ENCODE peak calls at places on chromosomes 4 and X, in ten cellular contexts. S is stromal cell of bone marrow; N is retina; U is upper lobe of right lung; C is tibial artery; P is EL; B is RWPE1; T is activated CD4-positive, alpha-beta T cell treated with anti-CD3 and anti-CD28 coated beads for 36 hours; J is T47D; G is HS-27A. F is an unnamed sample.
A peak's percentile ranks its signal among the peaks of the same experiment; 100 is the strongest.

GRCh38 chrX:83509246-83509801 is 1.2 kb downstream of the POU3F4 start:
- DNase-seq in U (no peak), N (peak; percentile 57), B (no peak), P (no peak), S (no peak), G (no peak), J (no peak), C (no peak), T (no peak), F (no peak)

GRCh38 chr4:9898596-9899345 is 117.3 kb downstream of the DRD5 start:
- DNase-seq in B (peak; percentile 3), S (peak; percentile 12), G (no peak), N (no peak), T (peak; percentile 27), C (no peak), J (peak; percentile 17), U (no peak), P (peak; percentile 6), F (peak; percentile 35)

GRCh38 chr4:112732142-112732541 is 95.2 kb downstream of the LARP7 start:
- DNase-seq in U (no peak), C (no peak), N (no peak), S (no peak), B (no peak), T (no peak), J (no peak), P (no peak), G (no peak), F (no peak)

GRCh38 chr4:139331185-139331584 is 28.9 kb upstream of the NDUFC1 start:
- DNase-seq in U (no peak), S (no peak), G (no peak), J (no peak), B (no peak), P (peak; percentile 20), N (no peak), T (no peak), C (no peak), F (no peak)

GRCh38 chr4:77578145-77578544 is 27.5 kb upstream of the CXCL13 start:
- DNase-seq in S (no peak), G (no peak), B (no peak), J (no peak), N (no peak), T (no peak), C (no peak), U (no peak), P (no peak), F (no peak)

GRCh38 chr4:165096776-165097175 is 15.9 kb downstream of the TMEM192 start:
- DNase-seq in S (peak; percentile 10), U (no peak), C (no peak), J (no peak), N (peak; percentile 36), P (peak; percentile 8), G (no peak), B (peak; percentile 25), T (no peak), F (peak; percentile 23)

GRCh38 chr4:150855981-150856510 is 159.0 kb downstream of the LRBA start:
- DNase-seq in N (no peak), J (no peak), U (no peak), P (no peak), S (no peak), T (no peak), C (no peak), G (no peak), B (no peak), F (no peak)

GRCh38 chrX:1558761-1559468 is 21.9 kb upstream of the P2RY8 start:
- DNase-seq in B (no peak), P (no peak), C (no peak), U (peak; percentile 31), T (no peak), J (no peak), N (no peak), S (no peak), G (no peak), F (no peak)

GRCh38 chrX:147570483-147570882 is 341.2 kb upstream of the FMR1 start:
- DNase-seq in P (no peak), G (no peak), U (no peak), S (no peak), B (no peak), J (no peak), T (no peak), C (no peak), N (no peak), F (no peak)

GRCh38 chr4:3106339-3107186 is 32.1 kb downstream of the HTT start:
- DNase-seq in S (peak; percentile 87), T (peak; percentile 95), P (peak; percentile 90), B (peak; percentile 90), U (peak; percentile 90), C (peak; percentile 89), J (peak; percentile 86), N (peak; percentile 75), G (peak; percentile 59), F (peak; percentile 90)

GRCh38 chrX:46547857-46548256 is 2.6 kb upstream of the ZNF674 start:
- DNase-seq in T (no peak), J (no peak), B (peak; percentile 25), C (no peak), P (peak; percentile 83), N (no peak), G (no peak), U (no peak), S (peak; percentile 48), F (peak; percentile 68)

GRCh38 chr4:52076731-52077130 is 25.6 kb downstream of the SPATA18 start:
- DNase-seq in P (no peak), N (peak; percentile 81), J (no peak), S (no peak), B (no peak), U (no peak), C (no peak), T (no peak), G (no peak), F (no peak)

GRCh38 chr4:146456681-146457080 is 65.1 kb downstream of the SLC10A7 start:
- DNase-seq in T (no peak), P (no peak), U (no peak), N (no peak), B (no peak), G (no peak), J (no peak), S (no peak), C (no peak), F (no peak)

F was measured in PC-3.